ENCODE peak calls at places on chromosomes 7 and 10, in four cellular contexts. One of them, this sample, is unnamed.

GRCh38 chr7:147541261-147541660 is 1049.3 kb upstream of the C7orf33 start:
- DNase-seq in H9: no peak
- DNase-seq in H1: no peak
- DNase-seq in IMR-90: no peak
- DNase-seq in this sample: no peak

GRCh38 chr7:101273126-101273525 is 28.2 kb upstream of the FIS1 start:
- DNase-seq in H9: no peak
- DNase-seq in H1: no peak
- DNase-seq in IMR-90: no peak
- DNase-seq in this sample: no peak

GRCh38 chr10:86950349-86950748 is 7.1 kb downstream of the MMRN2 start:
- DNase-seq in H9: peak
- DNase-seq in H1: no peak
- DNase-seq in IMR-90: no peak
- DNase-seq in this sample: no peak

GRCh38 chr7:119969054-119969453 is 303.9 kb upstream of the KCND2 start:
- DNase-seq in H9: no peak
- DNase-seq in H1: no peak
- DNase-seq in IMR-90: no peak
- DNase-seq in this sample: no peak

GRCh38 chr7:5625938-5626337 is 155.5 kb downstream of the RNF216 start:
- DNase-seq in H9: no peak
- DNase-seq in H1: no peak
- DNase-seq in IMR-90: peak
- DNase-seq in this sample: peak

GRCh38 chr10:11683529-11684320 is 58.5 kb upstream of the ECHDC3 start:
- DNase-seq in H9: no peak
- DNase-seq in H1: no peak
- DNase-seq in IMR-90: no peak
- DNase-seq in this sample: no peak

GRCh38 chr10:26805567-26806245 is 55.1 kb downstream of the ABI1 start:
- DNase-seq in H9: no peak
- DNase-seq in H1: no peak
- DNase-seq in IMR-90: peak
- DNase-seq in this sample: no peak

GRCh38 chr7:46928719-46929118 is 653.2 kb downstream of the TNS3 start:
- DNase-seq in H9: no peak
- DNase-seq in H1: no peak
- DNase-seq in IMR-90: no peak
- DNase-seq in this sample: no peak

GRCh38 chr10:128852902-128853301 is 614.1 kb upstream of the MGMT start:
- DNase-seq in H9: no peak
- DNase-seq in H1: peak
- DNase-seq in IMR-90: no peak
- DNase-seq in this sample: no peak

GRCh38 chr7:23074443-23075244 is 30.9 kb upstream of the KLHL7 start:
- DNase-seq in H9: no peak
- DNase-seq in H1: no peak
- DNase-seq in IMR-90: peak
- DNase-seq in this sample: no peak

GRCh38 chr10:121468726-121469125 is 129.5 kb downstream of the FGFR2 start:
- DNase-seq in H9: no peak
- DNase-seq in H1: no peak
- DNase-seq in IMR-90: no peak
- DNase-seq in this sample: no peak

GRCh38 chr7:3482147-3482921 is 181.3 kb downstream of the SDK1 start:
- DNase-seq in H9: peak
- DNase-seq in H1: peak
- DNase-seq in IMR-90: peak
- DNase-seq in this sample: peak

GRCh38 chr7:76201732-76202665 is at the start of gene SRRM3:
- DNase-seq in H9: peak
- DNase-seq in H1: peak
- DNase-seq in IMR-90: peak
- DNase-seq in this sample: peak

GRCh38 chr7:19000410-19000809 is 117.0 kb downstream of the TWIST1 start:
- DNase-seq in H9: no peak
- DNase-seq in H1: no peak
- DNase-seq in IMR-90: no peak
- DNase-seq in this sample: no peak

GRCh38 chr10:86254526-86255174 is 111.9 kb downstream of the GRID1 start:
- DNase-seq in H9: peak
- DNase-seq in H1: peak
- DNase-seq in IMR-90: no peak
- DNase-seq in this sample: peak

GRCh38 chr7:30971840-30972563 is 8.2 kb downstream of the GHRHR start:
- DNase-seq in H9: peak
- DNase-seq in H1: no peak
- DNase-seq in IMR-90: no peak
- DNase-seq in this sample: no peak

GRCh38 chr7:29825750-29826529 is 19.6 kb downstream of the WIPF3 start:
- DNase-seq in H9: no peak
- DNase-seq in H1: peak
- DNase-seq in IMR-90: no peak
- DNase-seq in this sample: peak

GRCh38 chr7:47253650-47254080 is 328.2 kb downstream of the TNS3 start:
- DNase-seq in H9: peak
- DNase-seq in H1: peak
- DNase-seq in IMR-90: peak
- DNase-seq in this sample: peak

DNA sequence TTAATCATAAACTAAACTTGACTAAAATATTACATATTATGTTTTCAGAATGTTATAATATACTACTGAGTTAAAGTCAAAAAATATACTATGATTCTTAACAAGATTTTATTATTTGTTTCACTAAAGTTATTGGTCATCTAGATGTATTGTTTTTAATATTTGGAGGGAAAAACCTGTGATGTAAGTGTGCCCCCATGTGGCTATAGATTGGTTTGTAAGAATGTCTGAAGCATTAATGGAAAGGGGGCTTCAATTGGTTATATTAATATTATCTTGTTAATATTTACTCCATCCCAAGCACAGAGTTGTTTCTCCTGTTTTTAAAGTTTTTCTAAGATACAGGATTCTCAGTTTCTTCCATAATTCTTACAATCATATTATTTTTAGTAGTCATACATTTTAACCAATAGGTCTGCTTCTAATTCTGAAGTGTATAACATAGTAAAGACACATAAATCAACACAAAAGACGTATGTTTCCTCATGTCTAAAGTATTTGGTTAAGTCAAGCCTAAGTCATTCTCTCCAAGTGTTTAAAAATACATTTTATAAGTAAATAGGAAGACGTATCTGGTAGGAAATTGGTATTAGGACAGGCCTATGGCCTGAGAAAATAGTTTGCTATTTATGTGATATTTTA is 58.0 kb downstream of the GNAT3 start:
- DNase-seq in H9: no peak
- DNase-seq in H1: no peak
- DNase-seq in IMR-90: peak
- DNase-seq in this sample: peak
- H4K5ac ChIP-seq in H9: no peak
- H4K5ac ChIP-seq in H1: no peak
- H4K5ac ChIP-seq in IMR-90: no peak
- H4K5ac ChIP-seq in this sample: no peak

DNA sequence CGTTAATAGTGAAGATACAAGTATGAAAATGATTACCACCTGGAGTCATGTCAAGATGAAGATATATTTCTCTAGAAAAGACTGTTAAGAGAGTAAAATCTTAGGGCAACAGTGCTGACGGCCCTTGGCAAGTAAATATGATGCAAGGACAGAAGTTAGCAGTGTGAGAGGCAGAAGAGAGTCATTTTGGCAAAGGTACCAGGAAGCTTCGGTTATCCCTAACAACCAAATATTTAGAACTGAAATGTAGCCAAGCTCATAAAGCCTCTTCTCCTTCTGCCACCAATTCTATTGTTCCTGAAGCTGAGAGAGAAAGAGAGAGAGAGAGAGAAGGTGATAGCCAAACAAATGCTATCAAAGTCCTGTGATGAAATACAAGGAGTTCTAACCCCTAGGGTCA is 109.6 kb downstream of the MACC1 start:
- DNase-seq in H9: no peak
- DNase-seq in H1: no peak
- DNase-seq in IMR-90: no peak
- DNase-seq in this sample: no peak
- H3K27ac ChIP-seq in H9: no peak
- H3K27ac ChIP-seq in H1: no peak
- H3K27ac ChIP-seq in IMR-90: no peak
- H3K27ac ChIP-seq in this sample: no peak

GRCh38 chr10:71262817-71263216 is 50.4 kb downstream of the UNC5B start:
- DNase-seq in H9: no peak
- DNase-seq in H1: no peak
- DNase-seq in IMR-90: no peak
- DNase-seq in this sample: no peak
- H4K8ac ChIP-seq in H9: no peak
- H4K8ac ChIP-seq in H1: no peak
- H4K8ac ChIP-seq in IMR-90: no peak
- H4K8ac ChIP-seq in this sample: no peak

GRCh38 chr7:126842451-126842850 is 410.3 kb downstream of the GRM8 start:
- DNase-seq in H9: no peak
- DNase-seq in H1: no peak
- DNase-seq in IMR-90: no peak
- DNase-seq in this sample: no peak

GRCh38 chr7:126843883-126844282 is 408.9 kb downstream of the GRM8 start:
- DNase-seq in H9: no peak
- DNase-seq in H1: no peak
- DNase-seq in IMR-90: no peak
- DNase-seq in this sample: no peak

GRCh38 chr7:126839624-126840023 is 413.1 kb downstream of the GRM8 start:
- DNase-seq in H9: no peak
- DNase-seq in H1: no peak
- DNase-seq in IMR-90: no peak
- DNase-seq in this sample: no peak

GRCh38 chr7:126838194-126838593 is 414.5 kb downstream of the GRM8 start:
- DNase-seq in H9: no peak
- DNase-seq in H1: no peak
- DNase-seq in IMR-90: no peak
- DNase-seq in this sample: no peak

DNA sequence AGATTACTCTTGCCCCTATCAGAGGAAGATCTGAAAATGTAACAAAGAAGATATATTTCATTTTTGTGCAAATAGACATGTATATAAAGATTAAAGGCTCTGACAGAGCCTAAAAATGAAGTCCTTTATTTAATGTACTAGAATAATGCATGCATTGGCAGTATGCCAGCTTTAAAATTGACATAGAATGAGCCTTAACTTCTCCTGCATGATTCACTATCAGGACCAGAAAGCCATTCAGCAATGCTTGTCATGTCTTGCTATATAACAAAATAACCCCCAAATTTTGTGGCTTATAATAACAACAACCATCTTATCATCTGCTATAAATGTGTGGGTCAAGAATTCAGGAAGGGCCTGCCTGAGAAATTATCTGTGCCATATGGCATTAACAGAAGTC is 411.9 kb downstream of the GRM8 start:
- DNase-seq in H9: no peak
- DNase-seq in H1: no peak
- DNase-seq in IMR-90: no peak
- DNase-seq in this sample: no peak
- H4K5ac ChIP-seq in H9: no peak
- H4K5ac ChIP-seq in H1: no peak
- H4K5ac ChIP-seq in IMR-90: no peak
- H4K5ac ChIP-seq in this sample: no peak

DNA sequence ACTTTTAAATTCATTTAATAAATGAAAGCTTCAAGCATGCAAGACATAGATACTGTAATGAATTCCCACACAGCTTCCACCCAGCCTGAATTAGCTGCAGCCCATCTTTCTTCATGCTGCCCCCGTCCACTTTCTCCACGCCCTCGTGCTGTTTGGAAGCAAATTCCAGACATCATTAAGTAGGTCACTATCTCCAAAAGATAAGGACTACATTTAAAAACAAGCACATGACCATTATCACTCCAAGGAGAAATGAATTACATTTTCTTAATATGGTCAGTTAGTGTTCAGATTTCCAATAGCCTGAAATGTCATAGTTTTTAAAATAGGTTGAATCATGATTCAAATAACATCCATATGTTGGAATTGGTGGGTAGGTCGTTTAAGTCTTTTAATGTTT is 24.3 kb downstream of the LMTK2 start:
- DNase-seq in H9: no peak
- DNase-seq in H1: no peak
- DNase-seq in IMR-90: no peak
- DNase-seq in this sample: no peak
- H3K27ac ChIP-seq in H9: no peak
- H3K27ac ChIP-seq in H1: no peak
- H3K27ac ChIP-seq in IMR-90: no peak
- H3K27ac ChIP-seq in this sample: no peak

GRCh38 chr7:1641173-1641572 is 28.9 kb upstream of the ELFN1 start:
- DNase-seq in H9: no peak
- DNase-seq in H1: no peak
- DNase-seq in IMR-90: no peak
- DNase-seq in this sample: no peak

GRCh38 chr7:1640376-1641172 is 29.5 kb upstream of the ELFN1 start:
- DNase-seq in H9: no peak
- DNase-seq in H1: peak
- DNase-seq in IMR-90: no peak
- DNase-seq in this sample: no peak

GRCh38 chr7:1641661-1642260 is 28.3 kb upstream of the ELFN1 start:
- DNase-seq in H9: no peak
- DNase-seq in H1: no peak
- DNase-seq in IMR-90: no peak
- DNase-seq in this sample: no peak

GRCh38 chr7:1643270-1644092 is 26.6 kb upstream of the ELFN1 start:
- DNase-seq in H9: no peak
- DNase-seq in H1: no peak
- DNase-seq in IMR-90: no peak
- DNase-seq in this sample: no peak

GRCh38 chr7:1642291-1642728 is 27.8 kb upstream of the ELFN1 start:
- DNase-seq in H9: no peak
- DNase-seq in H1: no peak
- DNase-seq in IMR-90: no peak
- DNase-seq in this sample: no peak
- H4K8ac ChIP-seq in H9: no peak
- H4K8ac ChIP-seq in H1: peak
- H4K8ac ChIP-seq in IMR-90: no peak
- H4K8ac ChIP-seq in this sample: no peak